ENCODE peak calls at places on chromosomes 16 and 17, in nine cellular contexts. J, Z, N, X, T, G, S, L and O are unnamed samples.

GRCh38 chr17:18257268-18257681 is 1.3 kb downstream of the FLII start:
- DNase-seq in S (no peak), J (peak), T (peak), N (no peak), X (no peak), G (peak), Z (no peak), L (no peak), O (no peak)

GRCh38 chr16:49623501-49624266 is 232.2 kb downstream of the ZNF423 start:
- DNase-seq in X (no peak), G (no peak), N (no peak), T (no peak), Z (peak), L (peak), S (no peak), J (no peak), O (no peak)

GRCh38 chr17:21282231-21282630 is 2.3 kb upstream of the MAP2K3 start:
- DNase-seq in Z (peak), G (peak), T (no peak), X (peak), S (peak), L (peak), N (no peak), J (no peak), O (no peak)

GRCh38 chr16:649646-650045 is 481 bp downstream of the WDR90 start:
- DNase-seq in S (no peak), Z (no peak), G (no peak), X (peak), J (peak), L (no peak), N (no peak), T (no peak), O (no peak)

GRCh38 chr16:85098565-85098964 is 13.7 kb downstream of the CIBAR2 start:
- DNase-seq in T (no peak), X (no peak), L (no peak), S (no peak), G (no peak), J (no peak), Z (no peak), N (no peak), O (no peak)

GRCh38 chr16:59591480-59591879 is 857.4 kb upstream of the GOT2 start:
- DNase-seq in S (no peak), G (peak), Z (no peak), T (no peak), L (no peak), N (no peak), J (no peak), X (peak), O (no peak)

GRCh38 chr17:41723801-41724475 is 10.5 kb downstream of the HAP1 start:
- DNase-seq in N (no peak), J (no peak), S (no peak), Z (no peak), G (no peak), T (no peak), X (no peak), L (no peak), O (no peak)

GRCh38 chr17:13030459-13031305 is 12.9 kb upstream of the ELAC2 start:
- DNase-seq in N (no peak), X (peak), L (no peak), G (peak), T (no peak), Z (peak), S (peak), J (peak), O (peak)

GRCh38 chr16:56068816-56069215 is 122.5 kb upstream of the GNAO1 start:
- DNase-seq in S (no peak), J (no peak), T (no peak), N (no peak), G (no peak), X (no peak), Z (no peak), L (no peak), O (no peak)

GRCh38 chr17:1143573-1143972 is 36.2 kb downstream of the ABR start:
- DNase-seq in S (no peak), L (no peak), J (no peak), Z (no peak), T (no peak), N (no peak), G (no peak), X (peak), O (no peak)

GRCh38 chr16:937311-937710 is 33.5 kb downstream of the LMF1 start:
- DNase-seq in S (no peak), J (no peak), G (no peak), X (no peak), T (no peak), L (peak), Z (no peak), N (no peak), O (no peak)

GRCh38 chr16:1678500-1679098 is 520 bp downstream of the JPT2 start:
- DNase-seq in G (peak), Z (peak), N (peak), T (peak), S (no peak), J (peak), X (peak), L (peak), O (peak)

GRCh38 chr17:61075988-61076387 is 323.7 kb upstream of the TBX2 start:
- DNase-seq in L (no peak), Z (no peak), N (no peak), X (no peak), G (no peak), S (no peak), J (no peak), T (no peak), O (no peak)

GRCh38 chr16:85144026-85144915 is 32.0 kb upstream of the CIBAR2 start:
- DNase-seq in G (no peak), J (no peak), N (no peak), X (no peak), S (no peak), L (no peak), Z (no peak), T (no peak), O (no peak)

GRCh38 chr17:53017227-53017626 is 805.5 kb upstream of the KIF2B start:
- DNase-seq in N (no peak), T (no peak), G (no peak), S (no peak), J (no peak), Z (no peak), L (no peak), X (no peak), O (no peak)

GRCh38 chr17:83145831-83146230 is 66.4 kb downstream of the METRNL start:
- DNase-seq in N (no peak), Z (no peak), L (peak), T (no peak), X (no peak), S (no peak), J (no peak), G (no peak), O (no peak)

GRCh38 chr16:35506018-35506897 is 2046.8 kb downstream of the TP53TG3F start:
- DNase-seq in T (no peak), X (no peak), G (no peak), S (no peak), J (no peak), L (no peak), Z (no peak), N (no peak), O (no peak)

GRCh38 chr17:28399808-28400207 is 6.2 kb downstream of the SLC46A1 start:
- DNase-seq in G (no peak), X (no peak), J (no peak), N (no peak), S (no peak), L (no peak), Z (no peak), T (no peak), O (no peak)

GRCh38 chr17:338442-339192 is 14.0 kb downstream of the RPH3AL start:
- DNase-seq in L (peak), N (no peak), Z (no peak), S (no peak), T (peak), J (no peak), G (peak), X (no peak), O (no peak)

GRCh38 chr16:54178491-54178976 is 108.1 kb downstream of the IRX3 start:
- DNase-seq in Z (no peak), S (no peak), X (no peak), T (no peak), L (no peak), G (no peak), N (no peak), J (no peak), O (no peak)

GRCh38 chr17:27009087-27009486 is 284.8 kb upstream of the WSB1 start:
- DNase-seq in N (no peak), J (no peak), L (no peak), T (no peak), G (no peak), X (no peak), S (no peak), Z (no peak), O (no peak)

GRCh38 chr17:57463103-57463885 is 207.0 kb downstream of the MSI2 start:
- DNase-seq in T (no peak), J (peak), N (no peak), Z (no peak), G (peak), L (no peak), X (peak), S (no peak), O (no peak)

GRCh38 chr16:72198021-72198420 is 26.1 kb upstream of the PMFBP1 start:
- DNase-seq in L (no peak), S (peak), X (peak), G (peak), Z (no peak), T (no peak), N (no peak), J (no peak), O (no peak)

GRCh38 chr17:29039764-29040598 is 3.0 kb upstream of the PIPOX start:
- DNase-seq in S (peak), X (peak), T (no peak), N (no peak), Z (no peak), L (no peak), G (peak), J (no peak), O (no peak)

GRCh38 chr17:75922173-75922961 is 17.7 kb upstream of the MRPL38 start:
- DNase-seq in N (no peak), X (no peak), Z (no peak), T (no peak), G (no peak), L (no peak), J (no peak), S (no peak), O (no peak)

GRCh38 chr17:82029990-82030469 is 1.4 kb upstream of the RAC3 start:
- DNase-seq in T (no peak), L (no peak), X (no peak), N (no peak), Z (no peak), J (no peak), S (no peak), G (no peak), O (no peak)

GRCh38 chr17:34623856-34624766 is 44.7 kb downstream of the TMEM132E start:
- DNase-seq in G (no peak), S (no peak), L (no peak), N (no peak), Z (no peak), X (no peak), J (no peak), T (no peak), O (no peak)

GRCh38 chr16:69820926-69821541 is 58.9 kb downstream of the WWP2 start:
- DNase-seq in J (no peak), L (peak), G (peak), T (peak), S (peak), N (no peak), Z (no peak), X (peak), O (no peak)

GRCh38 chr16:25838724-25839186 is 147.0 kb downstream of the HS3ST4 start:
- DNase-seq in X (peak), T (no peak), G (peak), Z (no peak), S (peak), N (peak), L (no peak), J (peak), O (no peak)

GRCh38 chr16:11333696-11334095 is 11.6 kb upstream of the RMI2 start:
- DNase-seq in N (no peak), S (no peak), L (no peak), G (no peak), Z (peak), T (no peak), X (no peak), J (no peak), O (no peak)

GRCh38 chr16:86514656-86515376 is 4.5 kb downstream of the FOXF1 start:
- DNase-seq in S (no peak), L (no peak), T (no peak), G (no peak), Z (no peak), N (no peak), J (no peak), X (no peak), O (no peak)

GRCh38 chr16:23700093-23700492 is 12.9 kb downstream of the ERN2 start:
- DNase-seq in T (no peak), X (no peak), L (no peak), G (no peak), J (no peak), Z (no peak), N (no peak), S (no peak), O (no peak)

GRCh38 chr16:399278-400019 is 2.2 kb upstream of the DECR2 start:
- DNase-seq in J (no peak), X (no peak), G (no peak), Z (no peak), N (no peak), S (no peak), T (no peak), L (no peak), O (no peak)